ENCODE peak calls at places on chromosomes 16 and 17, in six cellular contexts. T, P, A, O, J and D are unnamed samples.

GRCh38 chr16:68356249-68356918 is 45.6 kb downstream of the PRMT7 start:
- DNase-seq in J (no peak), A (no peak), P (no peak), T (no peak), O (no peak), D (no peak)

GRCh38 chr17:77125432-77125901 is 15.3 kb upstream of the SEC14L1 start:
- DNase-seq in T (peak; percentile 84), J (peak; percentile 97), A (peak; percentile 80), O (no peak), P (no peak), D (peak; percentile 95)

GRCh38 chr17:1438593-1439083 is 17.4 kb downstream of the CRK start:
- DNase-seq in O (no peak), T (no peak), J (no peak), P (no peak), A (peak; percentile 28), D (peak; percentile 29)

GRCh38 chr17:58329035-58329807 is 626 bp upstream of the TSPOAP1 start:
- DNase-seq in O (peak; percentile 32), T (no peak), J (no peak), A (no peak), P (peak; percentile 78), D (no peak)

GRCh38 chr16:7449808-7450207 is 117.2 kb downstream of the RBFOX1 start:
- DNase-seq in O (no peak), T (no peak), P (no peak), J (no peak), A (no peak), D (no peak)

GRCh38 chr16:71852146-71852545 is 6.4 kb downstream of the ATXN1L start:
- DNase-seq in T (no peak), O (no peak), J (no peak), P (no peak), A (no peak), D (no peak)

GRCh38 chr17:34712481-34713195 is 133.3 kb downstream of the TMEM132E start:
- DNase-seq in J (no peak), T (no peak), A (no peak), O (no peak), P (no peak), D (no peak)

GRCh38 chr16:88963583-88963982 is 13.4 kb downstream of the CBFA2T3 start:
- DNase-seq in O (no peak), P (no peak), T (no peak), A (no peak), J (no peak), D (peak; percentile 45)

GRCh38 chr17:38967290-38967738 is at the start of gene FBXO47:
- DNase-seq in A (peak; percentile 89), T (peak; percentile 98), J (no peak), O (peak; percentile 82), P (peak; percentile 94), D (no peak)

GRCh38 chr16:72821551-72821950 is 226.4 kb downstream of the ZFHX3 start:
- DNase-seq in T (no peak), P (no peak), J (no peak), O (no peak), A (no peak), D (no peak)

GRCh38 chr16:13907431-13907830 is 12.5 kb upstream of the ERCC4 start:
- DNase-seq in A (no peak), T (no peak), J (no peak), P (no peak), O (no peak), D (no peak)

GRCh38 chr16:87047221-87048037 is 269.8 kb downstream of the C16orf95 start:
- DNase-seq in P (no peak), J (no peak), A (no peak), O (no peak), T (no peak), D (peak; percentile 26)

GRCh38 chr17:60908324-60908723 is 230.7 kb downstream of the BCAS3 start:
- DNase-seq in T (no peak), A (no peak), P (no peak), O (no peak), J (no peak), D (no peak)

GRCh38 chr16:81353895-81354294 is 39.1 kb downstream of the GAN start:
- DNase-seq in P (no peak), T (no peak), A (no peak), O (no peak), J (no peak), D (no peak)

GRCh38 chr16:81879625-81880024 is 100.5 kb downstream of the PLCG2 start:
- DNase-seq in A (no peak), O (no peak), J (no peak), T (no peak), P (no peak), D (no peak)

GRCh38 chr16:80694950-80695471 is 109.4 kb downstream of the CDYL2 start:
- DNase-seq in P (no peak), A (no peak), J (no peak), T (no peak), O (no peak), D (no peak)

GRCh38 chr17:44840274-44840673 is 7.4 kb upstream of the HIGD1B start:
- DNase-seq in P (no peak), O (no peak), A (no peak), T (no peak), J (no peak), D (no peak)